ENCODE peak calls at places on chromosomes 6 and 20, in eight cellular contexts. P, W, N, F, A, E, U and Q are unnamed samples.

GRCh38 chr20:35448788-35449373 is 6.5 kb upstream of the CEP250 start:
- DNase-seq in U (no peak), P (no peak), E (no peak), A (no peak), W (no peak), F (no peak), N (no peak), Q (no peak)

GRCh38 chr6:71309666-71310065 is 21.1 kb downstream of the OGFRL1 start:
- DNase-seq in A (no peak), P (no peak), U (no peak), E (no peak), N (no peak), F (no peak), W (no peak), Q (no peak)

GRCh38 chr6:142297996-142298753 is 3.6 kb upstream of the ADGRG6 start:
- DNase-seq in N (peak; percentile 46), W (no peak), A (no peak), F (no peak), P (no peak), U (no peak), E (no peak), Q (peak; percentile 38)

GRCh38 chr6:109790131-109790530 is 99.0 kb downstream of the FIG4 start:
- DNase-seq in A (no peak), E (no peak), U (no peak), F (no peak), N (peak; percentile 49), P (no peak), W (no peak), Q (no peak)

GRCh38 chr6:13908955-13909381 is 15.8 kb upstream of the RNF182 start:
- DNase-seq in E (no peak), U (peak; percentile 49), F (peak; percentile 46), N (peak; percentile 44), A (peak; percentile 38), W (peak; percentile 76), P (peak; percentile 83), Q (peak; percentile 45)

GRCh38 chr20:63174309-63175030 is 41.5 kb downstream of the YTHDF1 start:
- DNase-seq in E (no peak), F (no peak), P (no peak), N (no peak), A (no peak), W (no peak), U (no peak), Q (no peak)

GRCh38 chr6:45584127-45584526 is 206.4 kb upstream of the SUPT3H start:
- DNase-seq in W (no peak), P (no peak), F (no peak), U (no peak), E (no peak), A (no peak), N (no peak), Q (no peak)

GRCh38 chr6:144217264-144217663 is 66.9 kb downstream of the STX11 start:
- DNase-seq in U (no peak), W (no peak), E (no peak), F (no peak), N (peak; percentile 54), A (no peak), P (peak; percentile 21), Q (no peak)

GRCh38 chr20:21125849-21126840 is at the start of gene KIZ:
- DNase-seq in P (peak; percentile 97), N (peak; percentile 87), A (peak; percentile 96), F (peak; percentile 97), E (peak; percentile 98), U (peak; percentile 78), W (peak; percentile 97), Q (peak; percentile 86)

GRCh38 chr6:144285548-144285797 is 338 bp downstream of the UTRN start:
- DNase-seq in W (no peak), A (no peak), E (no peak), P (no peak), N (no peak), U (no peak), F (no peak), Q (no peak)